ENCODE peak calls at places on chromosomes 16 and 17, in ten cellular contexts. D is lung; Q is CD8-positive, alpha-beta T cell; N is stomach; Y is DND-41; G is mesenchymal stem cell; Z is CD8-positive, alpha-beta memory T cell; M is AG04450; R is A549; I is fibroblast of lung. B is an unnamed sample.

GRCh38 chr17:19346351-19347255 is 15.9 kb downstream of the B9D1 start:
- DNase-seq in Y (no peak), M (peak; percentile 48), Q (no peak), Z (no peak), D (no peak), G (peak; percentile 90), N (peak; percentile 61), I (peak; percentile 67), R (peak; percentile 94), B (no peak)

GRCh38 chr16:89143201-89143741 is 28.3 kb upstream of the CDH15 start:
- DNase-seq in D (no peak), Y (no peak), M (no peak), Q (no peak), I (no peak), N (no peak), G (no peak), Z (no peak), R (no peak), B (no peak)

GRCh38 chr17:59520276-59520675 is 45.1 kb upstream of the DHX40 start:
- DNase-seq in R (no peak), I (no peak), M (no peak), N (no peak), D (no peak), G (no peak), Y (no peak), Q (no peak), Z (no peak), B (no peak)

GRCh38 chr16:380837-381787 is 666 bp downstream of the PGAP6 start:
- DNase-seq in Q (no peak), D (no peak), Y (peak; percentile 37), I (no peak), R (no peak), N (no peak), G (peak; percentile 40), Z (no peak), M (no peak), B (no peak)

GRCh38 chr17:64061157-64061898 is 40.9 kb upstream of the ICAM2 start:
- DNase-seq in I (no peak), M (no peak), Y (no peak), D (no peak), Q (no peak), Z (no peak), N (no peak), R (no peak), G (no peak), B (no peak)

GRCh38 chr16:5336898-5337297 is 239.3 kb upstream of the EEF2KMT start:
- DNase-seq in R (no peak), Z (no peak), D (no peak), I (no peak), Q (no peak), N (no peak), M (no peak), G (no peak), Y (no peak), B (no peak)

GRCh38 chr17:76635659-76636360 is 7.7 kb downstream of the ST6GALNAC1 start:
- DNase-seq in R (no peak), M (no peak), N (no peak), I (no peak), Q (no peak), G (peak; percentile 85), D (no peak), Y (no peak), Z (no peak), B (no peak)

GRCh38 chr16:12496181-12496580 is 307.5 kb downstream of the CPPED1 start:
- DNase-seq in I (no peak), Z (no peak), Y (no peak), Q (no peak), G (no peak), R (no peak), D (no peak), M (no peak), N (no peak), B (no peak)

GRCh38 chr17:78137392-78138203 is 7.0 kb downstream of the TMC8 start:
- DNase-seq in D (peak; percentile 35), Z (no peak), Q (no peak), I (no peak), R (no peak), G (no peak), M (no peak), Y (peak; percentile 61), N (no peak), B (no peak)

GRCh38 chr17:1997587-1998425 is 27.3 kb downstream of the RTN4RL1 start:
- DNase-seq in M (no peak), Y (no peak), D (peak; percentile 45), R (peak; percentile 81), G (no peak), Z (no peak), Q (no peak), N (peak; percentile 89), I (no peak), B (no peak)

GRCh38 chr17:4479340-4479981 is 19.2 kb upstream of the SPNS2 start:
- DNase-seq in R (no peak), M (no peak), G (no peak), N (peak; percentile 71), Z (no peak), D (no peak), Q (no peak), Y (no peak), I (no peak), B (no peak)

GRCh38 chr17:4599505-4600281 is 15.4 kb downstream of the SMTNL2 start:
- DNase-seq in I (peak; percentile 91), G (peak; percentile 37), D (peak; percentile 50), Q (no peak), Y (no peak), Z (no peak), R (no peak), N (no peak), M (no peak), B (no peak)

GRCh38 chr17:10127819-10128375 is 70.5 kb downstream of the GAS7 start:
- DNase-seq in Z (no peak), D (peak; percentile 57), R (no peak), G (peak; percentile 97), Y (no peak), N (peak; percentile 42), I (peak; percentile 94), M (peak; percentile 93), Q (no peak), B (no peak)

DNA sequence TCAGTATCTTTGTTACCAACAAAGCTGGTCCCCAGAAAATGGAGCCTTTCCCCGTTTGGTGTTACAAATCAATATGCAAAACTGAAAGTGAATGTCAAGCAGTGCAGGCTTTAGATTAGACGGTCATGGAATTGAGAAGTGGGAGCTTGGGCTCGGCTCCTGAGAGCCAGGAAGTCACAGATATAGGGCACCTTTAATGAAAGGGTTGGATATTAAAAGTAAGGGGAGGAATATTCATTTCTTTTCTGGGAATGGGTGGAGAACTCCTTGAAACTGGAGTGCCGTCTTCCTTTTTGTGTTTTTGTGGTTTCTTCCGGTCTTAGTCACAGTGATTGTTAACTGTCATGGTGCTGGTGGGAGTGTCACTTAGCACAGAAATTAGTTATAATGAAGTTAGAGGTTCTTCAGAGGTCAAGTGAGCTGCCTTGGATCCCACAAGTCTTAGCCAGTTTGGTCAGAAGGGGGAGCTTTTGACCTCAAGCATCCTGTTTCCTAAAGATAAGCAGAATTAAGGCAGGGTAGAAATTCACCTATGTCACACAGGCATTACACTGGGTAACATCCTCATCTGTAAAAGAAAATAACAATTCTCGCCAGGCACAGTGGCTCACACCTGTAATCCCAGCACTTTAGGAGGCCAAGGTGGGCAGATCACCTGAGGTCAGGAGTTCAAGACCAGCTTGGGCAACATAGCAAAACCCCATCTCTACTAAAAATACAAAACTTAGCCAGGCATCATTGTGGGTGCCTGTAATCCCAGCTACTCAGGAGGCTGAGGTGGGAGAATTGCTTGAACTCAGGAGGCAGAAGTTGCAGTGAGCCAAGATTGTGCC is 9.6 kb upstream of the EIF1 start:
- DNase-seq in N (no peak), R (no peak), D (peak; percentile 65), G (peak; percentile 82), Y (peak; percentile 79), Z (peak; percentile 27), I (peak; percentile 41), Q (peak; percentile 26), M (no peak), B (no peak)
- H3K27ac ChIP-seq in N (peak overlapping the region; percentile 82), R (peak overlapping the region; percentile 83), D (peak overlapping the region; percentile 93), G (peak overlapping the region; percentile 98), Y (peak overlapping the region; percentile 84), Z (peak overlapping the region; percentile 62), I (peak overlapping the region; percentile 61), Q (peak overlapping the region; percentile 64), M (no peak overlapping the region), B (no peak overlapping the region)

GRCh38 chr17:22251493-22251892 is 559.2 kb downstream of the KCNJ18 start:
- DNase-seq in M (no peak), G (no peak), I (no peak), Y (no peak), Q (no peak), N (no peak), Z (no peak), R (no peak), D (no peak), B (no peak)

DNA sequence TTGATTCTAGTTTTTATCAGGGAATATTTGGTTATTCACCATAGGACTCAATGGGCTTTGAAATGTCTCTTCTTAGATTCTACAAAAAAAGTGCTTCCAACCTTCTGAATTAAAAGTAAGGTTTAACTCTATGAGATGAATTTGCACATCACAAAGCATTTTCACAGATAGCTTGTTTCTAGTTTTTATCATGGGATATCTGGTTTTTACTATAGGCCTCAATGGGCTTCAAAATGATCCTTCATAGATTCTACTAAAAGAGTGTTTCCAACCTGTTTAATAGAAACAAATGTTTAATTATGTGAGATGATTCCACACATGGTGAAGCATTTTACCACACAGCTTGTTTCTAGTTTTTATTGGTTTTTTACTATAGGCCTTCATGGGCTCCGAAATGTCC is 560.7 kb downstream of the KCNJ18 start:
- DNase-seq in N (no peak), Y (no peak), Z (no peak), I (no peak), G (no peak), R (no peak), M (no peak), D (no peak), Q (no peak), B (no peak)
- H3K9me3 ChIP-seq in N (peaks cover 30% of the 10 kb centered on the region), Y (no peaks in the 10 kb centered on the region), Z (no peaks in the 10 kb centered on the region), I (no peaks in the 10 kb centered on the region), G (peaks cover 5% of the 10 kb centered on the region), R (peaks cover 10% of the 10 kb centered on the region), M (no peaks in the 10 kb centered on the region), D (no peaks in the 10 kb centered on the region), Q (no peaks in the 10 kb centered on the region), B (no peaks in the 10 kb centered on the region)

DNA sequence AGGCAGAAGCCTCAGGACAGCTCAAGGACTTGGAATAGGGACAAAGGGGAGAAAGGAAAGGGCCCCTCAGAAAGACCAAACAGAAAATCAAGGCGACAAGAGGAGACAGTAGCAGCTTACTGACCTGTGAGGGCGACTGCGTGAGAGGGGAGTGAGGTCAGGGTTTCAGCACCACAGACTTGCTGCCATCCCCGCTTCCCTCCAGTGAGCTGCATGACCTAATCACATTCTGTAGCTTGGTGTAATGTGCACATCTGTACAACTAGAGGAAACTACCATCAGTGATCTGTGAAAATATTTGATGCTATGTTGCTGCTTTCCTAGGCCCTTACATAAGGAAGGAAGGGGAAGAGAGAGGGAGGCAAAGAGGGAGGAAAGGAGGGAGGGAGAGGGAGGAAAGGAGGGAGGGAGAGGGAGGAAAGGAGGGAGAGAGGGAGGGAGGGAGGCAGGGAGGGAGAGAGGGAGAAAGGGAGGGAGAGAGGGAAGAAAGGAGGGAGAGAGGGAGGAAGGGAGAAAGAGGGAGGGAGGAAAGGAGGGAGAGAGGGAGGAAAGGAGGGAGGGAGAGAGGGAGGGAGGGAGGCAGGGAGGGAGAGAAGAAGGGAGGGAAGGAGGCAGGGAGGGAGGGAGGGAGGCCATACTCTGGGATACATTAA is 404.9 kb upstream of the CDH5 start:
- DNase-seq in Z (no peak), D (no peak), Q (no peak), N (no peak), M (no peak), G (no peak), I (no peak), R (no peak), Y (no peak), B (no peak)
- H3K27ac ChIP-seq in Z (no peak overlapping the region), D (no peak overlapping the region), Q (no peak overlapping the region), N (no peak overlapping the region), M (no peak overlapping the region), G (no peak overlapping the region), I (no peak overlapping the region), R (no peak overlapping the region), Y (no peak overlapping the region), B (no peak overlapping the region)

GRCh38 chr17:6913608-6914443 is 82.0 kb upstream of the ALOX12 start:
- DNase-seq in Q (peak; percentile 65), R (peak; percentile 74), G (peak; percentile 57), N (peak; percentile 68), Y (peak; percentile 77), D (peak; percentile 59), I (peak; percentile 59), Z (peak; percentile 60), M (no peak), B (peak; percentile 29)
- H3K9me3 ChIP-seq in Q (no peaks in the 10 kb centered on the region), R (peaks cover 11% of the 10 kb centered on the region), G (no peaks in the 10 kb centered on the region), N (no peaks in the 10 kb centered on the region), Y (no peaks in the 10 kb centered on the region), D (no peaks in the 10 kb centered on the region), I (no peaks in the 10 kb centered on the region), Z (no peaks in the 10 kb centered on the region), M (no peaks in the 10 kb centered on the region), B (no peaks in the 10 kb centered on the region)

B was measured in iPS DF 6.9.